ENCODE peak calls at places on chromosomes 13 and 19, in nine cellular contexts. M, H, T, S, D, F, I, J and C are unnamed samples.

GRCh38 chr13:100156786-100157185 is 67.9 kb downstream of the PCCA start:
- DNase-seq in S (no peak), M (no peak), H (no peak), T (no peak), F (peak; percentile 28), J (no peak), D (no peak), I (no peak), C (no peak)

GRCh38 chr13:113665582-113666323 is 1.3 kb upstream of the GRK1 start:
- DNase-seq in H (no peak), J (peak; percentile 32), I (no peak), S (no peak), F (no peak), D (peak; percentile 3), T (no peak), M (peak; percentile 41), C (no peak)

GRCh38 chr19:13461536-13461935 is 44.7 kb downstream of the CACNA1A start:
- DNase-seq in S (no peak), J (no peak), M (no peak), F (no peak), I (no peak), H (no peak), T (no peak), D (no peak), C (no peak)

GRCh38 chr19:42323473-42323851 is 2.0 kb upstream of the MEGF8 start:
- DNase-seq in F (no peak), D (no peak), M (no peak), J (no peak), S (no peak), H (no peak), I (no peak), T (no peak), C (no peak)

GRCh38 chr13:37014609-37015008 is 14.0 kb downstream of the EXOSC8 start:
- DNase-seq in H (no peak), S (no peak), I (no peak), J (no peak), F (peak; percentile 17), D (no peak), M (no peak), T (no peak), C (no peak)

GRCh38 chr13:73998631-73999030 is 135.6 kb downstream of the KLF12 start:
- DNase-seq in I (no peak), M (no peak), D (no peak), F (no peak), T (no peak), S (no peak), H (no peak), J (no peak), C (no peak)

GRCh38 chr19:1240925-1241324 is 626 bp upstream of the ATP5F1D start:
- DNase-seq in H (no peak), F (no peak), M (no peak), S (no peak), J (no peak), I (no peak), D (no peak), T (no peak), C (no peak)

GRCh38 chr19:41398603-41399002 is 985 bp downstream of the BCKDHA start:
- DNase-seq in M (no peak), S (no peak), D (no peak), J (no peak), T (no peak), F (peak; percentile 18), H (no peak), I (no peak), C (no peak)

GRCh38 chr13:28623782-28624706 is 34.9 kb upstream of the POMP start:
- DNase-seq in H (no peak), I (no peak), M (no peak), F (peak; percentile 47), S (no peak), J (no peak), D (no peak), T (no peak), C (peak; percentile 27)

GRCh38 chr13:47672245-47672975 is 328.7 kb downstream of the SUCLA2 start:
- DNase-seq in J (no peak), T (no peak), H (no peak), I (no peak), M (no peak), F (peak; percentile 45), S (no peak), D (no peak), C (no peak)

GRCh38 chr13:73230714-73231113 is 171.9 kb downstream of the KLF5 start:
- DNase-seq in I (no peak), D (no peak), J (no peak), S (no peak), T (no peak), M (no peak), H (no peak), F (no peak), C (no peak)

GRCh38 chr13:65854431-65854830 is 1375.7 kb downstream of the PCDH9 start:
- DNase-seq in T (no peak), F (no peak), D (no peak), I (no peak), H (no peak), J (no peak), S (no peak), M (no peak), C (no peak)

GRCh38 chr13:36344886-36345437 is 1.2 kb downstream of the SPART start:
- DNase-seq in H (peak; percentile 19), D (no peak), S (peak; percentile 7), I (no peak), F (no peak), T (peak; percentile 25), J (no peak), M (no peak), C (peak; percentile 53)

GRCh38 chr13:52003551-52003950 is 7.7 kb downstream of the ATP7B start:
- DNase-seq in D (no peak), F (no peak), J (no peak), M (no peak), S (no peak), I (no peak), H (no peak), T (no peak), C (no peak)

GRCh38 chr19:3586707-3587346 is 1.5 kb downstream of the GIPC3 start:
- DNase-seq in M (no peak), S (no peak), T (no peak), F (no peak), J (no peak), I (no peak), H (no peak), D (no peak), C (no peak)

GRCh38 chr19:3586124-3586626 is 897 bp downstream of the GIPC3 start:
- DNase-seq in H (no peak), D (no peak), T (no peak), J (no peak), I (no peak), F (no peak), M (no peak), S (no peak), C (peak; percentile 57)

GRCh38 chr19:3589949-3590348 is 4.7 kb downstream of the GIPC3 start:
- DNase-seq in D (no peak), M (no peak), H (no peak), J (no peak), I (no peak), F (no peak), T (no peak), S (no peak), C (no peak)

GRCh38 chr19:3589439-3589838 is 4.2 kb downstream of the GIPC3 start:
- DNase-seq in T (no peak), F (no peak), M (no peak), J (no peak), I (no peak), S (no peak), D (no peak), H (no peak), C (no peak)

DNA sequence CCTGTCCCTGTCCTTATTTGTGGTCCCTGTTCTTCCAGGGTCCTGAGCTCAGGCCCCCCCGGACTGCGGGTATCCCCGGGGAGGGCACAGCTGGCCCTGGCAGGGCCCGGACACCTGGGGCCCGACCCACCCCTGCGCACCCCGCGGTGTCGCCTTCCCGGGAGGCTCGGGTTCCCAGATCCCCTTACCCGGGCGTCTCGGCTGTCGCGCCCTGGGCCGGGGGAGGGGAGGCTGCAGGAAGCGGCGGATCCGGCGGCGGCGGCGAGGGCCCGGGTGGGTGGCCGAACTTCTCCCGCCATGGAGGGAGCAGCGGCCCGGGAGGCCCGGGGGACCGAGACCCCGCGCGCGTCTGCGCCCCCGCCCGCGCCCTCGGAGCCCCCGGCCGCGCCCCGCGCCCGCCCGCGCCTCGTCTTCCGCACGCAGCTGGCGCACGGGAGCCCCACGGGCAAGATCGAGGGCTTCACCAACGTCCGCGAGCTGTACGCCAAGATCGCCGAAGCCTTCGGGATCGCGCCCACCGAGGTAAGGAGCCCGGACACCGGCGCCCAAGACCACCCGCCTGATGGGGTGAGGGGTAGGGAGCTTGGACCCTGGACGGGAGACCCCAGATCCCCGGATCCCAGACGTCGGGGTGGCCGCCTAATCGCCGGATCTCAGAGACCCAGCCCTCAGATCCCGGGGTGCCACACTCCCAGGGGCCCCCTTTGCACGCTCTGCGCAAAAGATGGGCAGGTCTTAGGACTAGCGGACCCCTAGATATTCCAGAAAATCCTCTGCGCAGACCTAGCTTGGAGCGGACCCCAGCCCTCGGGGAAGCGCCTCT is at the start of gene GIPC3:
- DNase-seq in J (no peak), S (no peak), H (no peak), M (no peak), D (no peak), I (no peak), F (no peak), T (no peak), C (no peak)
- H3K4me3 ChIP-seq in J (peak within 1 kb of the TSS; percentile 6), S (peak within 1 kb of the TSS; percentile 46), H (no peak within 1 kb of the TSS), M (peak within 1 kb of the TSS; percentile 58), D (peak within 1 kb of the TSS; percentile 61), I (peak within 1 kb of the TSS; percentile 23), F (no peak within 1 kb of the TSS), T (peak within 1 kb of the TSS; percentile 62), C (peak within 1 kb of the TSS; percentile 43)

GRCh38 chr13:30510091-30510490 is 44.4 kb upstream of the HMGB1 start:
- DNase-seq in I (no peak), M (no peak), H (no peak), S (no peak), T (no peak), F (no peak), D (no peak), J (no peak), C (peak; percentile 54)
- H3K27ac ChIP-seq in I (no peak overlapping the region), M (no peak overlapping the region), H (no peak overlapping the region), S (no peak overlapping the region), T (no peak overlapping the region), F (no peak overlapping the region), D (no peak overlapping the region), J (no peak overlapping the region), C (no peak overlapping the region)

GRCh38 chr19:11856568-11857264 is 8.2 kb downstream of the ZNF439 start:
- DNase-seq in S (no peak), I (no peak), J (no peak), M (no peak), T (no peak), D (no peak), F (no peak), H (peak; percentile 38), C (no peak)

GRCh38 chr19:11860721-11861120 is 12.2 kb downstream of the ZNF439 start:
- DNase-seq in D (no peak), J (no peak), H (no peak), S (no peak), M (no peak), T (no peak), F (no peak), I (no peak), C (no peak)

GRCh38 chr19:11861301-11861700 is 12.8 kb downstream of the ZNF439 start:
- DNase-seq in S (no peak), M (no peak), I (no peak), T (no peak), D (no peak), J (no peak), F (no peak), H (no peak), C (no peak)
- H3K9me3 ChIP-seq in S (peaks cover 19% of the 10 kb centered on the region), M (no peaks in the 10 kb centered on the region), I (peaks cover 4% of the 10 kb centered on the region), T (no peaks in the 10 kb centered on the region), D (peaks cover 66% of the 10 kb centered on the region), J (peaks cover 32% of the 10 kb centered on the region), F (no peaks in the 10 kb centered on the region), H (no peaks in the 10 kb centered on the region), C (peaks cover 4% of the 10 kb centered on the region)

GRCh38 chr19:19670070-19670551 is 1.5 kb downstream of the ZNF101 start:
- DNase-seq in F (peak; percentile 11), J (peak; percentile 46), H (no peak), S (no peak), I (no peak), M (no peak), D (no peak), T (no peak), C (no peak)
- H3K4me3 ChIP-seq in F (peak overlapping the region; percentile 81), J (no peak overlapping the region), H (peak overlapping the region; percentile 50), S (peak overlapping the region; percentile 87), I (no peak overlapping the region), M (no peak overlapping the region), D (peak overlapping the region; percentile 79), T (no peak overlapping the region), C (peak overlapping the region; percentile 90)